ENCODE peak calls at places on chromosomes 3 and 15, in seven cellular contexts. S is AG04449; O is psoas muscle; Z is CD8-positive, alpha-beta T cell; I is left lung; J is body of pancreas; M is GM12865. P is an unnamed sample.
A peak's percentile ranks its signal among the peaks of the same experiment; 100 is the strongest.

GRCh38 chr3:189386739-189387138 is 215.0 kb downstream of the TPRG1 start:
- DNase-seq in J (no peak), M (no peak), O (no peak), S (no peak), I (no peak), Z (no peak), P (no peak)

GRCh38 chr3:42653560-42654330 is at the start of gene ZBTB47:
- DNase-seq in M (no peak), O (peak; percentile 86), I (peak; percentile 75), Z (no peak), J (peak; percentile 42), S (no peak), P (no peak)

GRCh38 chr3:99549918-99550603 is 88.3 kb upstream of the COL8A1 start:
- DNase-seq in S (no peak), O (no peak), J (no peak), M (no peak), Z (no peak), I (no peak), P (no peak)

GRCh38 chr3:77055841-77056341 is 16.0 kb downstream of the ROBO2 start:
- DNase-seq in I (no peak), Z (no peak), J (no peak), O (no peak), M (no peak), S (no peak), P (no peak)

GRCh38 chr15:63308947-63309346 is 31.5 kb downstream of the APH1B start:
- DNase-seq in M (no peak), O (no peak), J (no peak), S (no peak), Z (no peak), I (no peak), P (no peak)

GRCh38 chr3:82354181-82354696 is 592.8 kb upstream of the GBE1 start:
- DNase-seq in Z (no peak), S (no peak), M (peak; percentile 47), J (peak; percentile 41), O (no peak), I (no peak), P (peak; percentile 6)

GRCh38 chr15:91186892-91187644 is 87.0 kb downstream of the SV2B start:
- DNase-seq in O (no peak), S (no peak), I (no peak), J (peak; percentile 24), Z (no peak), M (peak; percentile 46), P (peak; percentile 20)

GRCh38 chr15:58666957-58667356 is 82.5 kb downstream of the ADAM10 start:
- DNase-seq in M (no peak), S (no peak), O (no peak), J (no peak), I (no peak), Z (no peak), P (peak; percentile 12)

GRCh38 chr15:54816406-54816805 is 380.3 kb downstream of the RSL24D1 start:
- DNase-seq in O (no peak), J (no peak), M (no peak), Z (no peak), I (no peak), S (no peak), P (no peak)

GRCh38 chr3:39180183-39180545 is 12.2 kb downstream of the XIRP1 start:
- DNase-seq in Z (no peak), I (no peak), M (no peak), J (no peak), O (no peak), S (no peak), P (no peak)

GRCh38 chr15:94119923-94120775 is 111.2 kb upstream of the MCTP2 start:
- DNase-seq in M (peak; percentile 81), Z (peak; percentile 24), I (peak; percentile 45), O (no peak), J (peak; percentile 78), S (peak; percentile 73), P (peak; percentile 86)

GRCh38 chr3:173825731-173826130 is 428.2 kb downstream of the NLGN1 start:
- DNase-seq in M (no peak), J (no peak), I (no peak), S (no peak), Z (no peak), O (no peak), P (no peak)

GRCh38 chr15:41858756-41859155 is 20.1 kb downstream of the PLA2G4B start:
- DNase-seq in S (no peak), O (no peak), Z (no peak), J (no peak), M (no peak), I (no peak), P (no peak)
- TF ChIP-seq CTCF in S (no peak), O (no peak), Z (no peak), J (no peak), M (no peak), I (no peak), P (no peak)

GRCh38 chr3:120615863-120616599 is 19.9 kb downstream of the NDUFB4 start:
- DNase-seq in Z (no peak), O (peak; percentile 63), M (no peak), I (peak; percentile 42), S (peak; percentile 24), J (no peak), P (no peak)

DNA sequence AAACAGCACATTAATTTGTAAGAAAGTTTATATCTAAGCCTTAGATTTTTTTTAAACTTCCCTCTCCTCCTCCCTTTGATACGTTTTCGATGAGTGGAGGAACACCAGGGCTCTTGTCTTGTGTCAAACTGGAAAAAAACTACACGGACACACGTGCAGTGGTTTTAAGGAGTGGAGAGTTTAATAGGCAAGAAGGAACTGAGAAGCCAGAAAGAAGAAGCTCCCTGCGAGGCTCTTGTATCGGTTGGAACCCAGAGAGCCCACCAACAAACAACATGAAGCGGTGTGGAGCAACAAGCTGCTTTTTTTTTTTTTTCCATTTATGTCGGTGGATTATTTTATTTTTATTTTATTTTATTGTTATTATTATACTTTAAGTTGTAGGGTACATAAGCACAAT is 18.6 kb downstream of the NDUFB4 start:
- DNase-seq in I (no peak), S (no peak), Z (no peak), O (no peak), J (no peak), M (no peak), P (no peak)
- H3K4me3 ChIP-seq in I (no peak overlapping the region), S (no peak overlapping the region), Z (no peak overlapping the region), O (no peak overlapping the region), J (no peak overlapping the region), M (no peak overlapping the region), P (no peak overlapping the region)

GRCh38 chr3:63333815-63334214 is 55.7 kb downstream of the SYNPR start:
- DNase-seq in J (no peak), S (no peak), M (no peak), Z (no peak), O (no peak), I (no peak), P (no peak)
- TF ChIP-seq CTCF in J (no peak), S (no peak), M (no peak), Z (no peak), O (no peak), I (no peak), P (no peak)

GRCh38 chr15:92655178-92655995 is at the start of gene FAM174B:
- DNase-seq in O (peak; percentile 71), S (no peak), Z (peak; percentile 20), J (peak; percentile 82), I (peak; percentile 47), M (peak; percentile 83), P (no peak)

GRCh38 chr15:92654662-92655061 is 913 bp downstream of the FAM174B start:
- DNase-seq in J (no peak), I (no peak), M (no peak), O (no peak), Z (no peak), S (no peak), P (no peak)

GRCh38 chr15:92657486-92657885 is 1.9 kb upstream of the FAM174B start:
- DNase-seq in O (no peak), S (no peak), M (no peak), I (no peak), Z (no peak), J (no peak), P (no peak)

GRCh38 chr15:92653836-92654524 is 1.6 kb downstream of the FAM174B start:
- DNase-seq in J (peak; percentile 92), O (no peak), S (no peak), I (no peak), Z (no peak), M (peak; percentile 44), P (no peak)

DNA sequence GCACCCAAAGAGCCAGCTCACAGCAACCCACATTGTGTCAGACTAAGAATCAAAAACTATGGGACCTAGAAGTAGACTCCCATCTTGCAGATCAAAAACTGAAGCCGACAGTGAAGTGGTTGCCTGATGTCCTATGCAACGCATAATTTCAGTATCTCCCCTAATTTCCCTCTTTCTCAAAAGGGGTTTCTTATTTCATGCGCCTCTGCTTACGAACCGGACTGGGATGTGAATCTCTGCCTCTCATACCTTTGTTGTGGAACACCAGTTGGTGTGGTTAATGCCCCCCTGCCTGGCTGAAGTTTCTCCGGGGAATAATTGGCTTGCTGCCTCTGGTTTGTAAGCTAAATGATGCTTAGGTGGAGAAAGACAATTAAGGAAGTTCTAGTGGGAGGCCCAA is 514 bp upstream of the FAM174B start:
- DNase-seq in J (no peak), M (no peak), I (no peak), S (no peak), O (no peak), Z (no peak), P (no peak)
- H3K4me3 ChIP-seq in J (no peak overlapping the region), M (peak overlapping the region; percentile 65), I (peak overlapping the region; percentile 47), S (no peak overlapping the region), O (peak overlapping the region; percentile 73), Z (no peak overlapping the region), P (peak overlapping the region; percentile 35)

GRCh38 chr15:66603301-66604179 is 37.7 kb upstream of the LCTL start:
- DNase-seq in M (peak; percentile 70), Z (peak; percentile 65), J (peak; percentile 74), O (peak; percentile 71), I (peak; percentile 67), S (no peak), P (peak; percentile 24)
- TF ChIP-seq CTCF in M (peak; percentile 92), Z (peak; percentile 79), J (peak; percentile 58), O (peak; percentile 53), I (peak; percentile 76), S (peak; percentile 80), P (peak; percentile 89)

GRCh38 chr3:29279276-29279675 is 1.6 kb upstream of the RBMS3 start:
- DNase-seq in M (no peak), J (no peak), Z (no peak), O (no peak), I (no peak), S (no peak), P (no peak)
- H3K4me3 ChIP-seq in M (no peak overlapping the region), J (no peak overlapping the region), Z (no peak overlapping the region), O (peak overlapping the region; percentile 76), I (peak overlapping the region; percentile 51), S (no peak overlapping the region), P (no peak overlapping the region)

DNA sequence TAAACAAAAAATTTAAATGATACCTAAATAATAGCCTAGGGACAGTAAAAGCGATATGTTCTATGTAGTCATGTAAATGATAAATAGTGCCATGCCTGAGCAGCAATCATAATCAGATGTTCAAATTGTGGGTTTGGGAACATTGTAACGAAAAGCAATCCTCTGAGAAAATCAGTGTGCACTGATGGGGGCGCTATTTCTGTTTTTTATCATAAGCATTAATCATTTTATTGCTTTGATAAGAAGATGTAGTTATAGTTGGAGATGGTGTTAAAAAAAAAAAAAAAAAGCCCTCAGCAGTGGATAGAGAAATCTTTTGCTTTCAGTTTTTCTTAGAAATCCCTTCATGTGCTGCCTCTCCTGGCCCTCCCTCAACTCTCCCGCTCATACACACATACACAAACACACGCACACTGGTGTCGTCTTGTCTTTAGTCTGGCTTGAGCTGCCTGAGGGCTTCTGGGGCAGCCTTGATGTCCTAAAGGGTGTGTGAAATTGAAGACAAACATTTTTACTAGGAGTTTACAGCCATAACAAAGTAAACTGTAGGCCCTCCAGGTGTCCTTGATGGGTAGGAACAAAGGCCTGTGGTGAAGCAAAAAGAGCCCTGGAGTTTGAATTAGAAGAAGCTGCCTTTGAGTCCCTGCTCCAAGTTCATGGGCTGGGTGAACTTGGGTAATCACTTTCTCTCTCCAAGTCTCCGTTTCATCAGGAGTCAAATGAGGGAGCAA is 428.1 kb downstream of the SOX2 start:
- DNase-seq in Z (no peak), M (no peak), J (no peak), S (no peak), O (no peak), I (no peak), P (no peak)
- TF ChIP-seq CTCF in Z (no peak), M (no peak), J (no peak), S (no peak), O (no peak), I (no peak), P (no peak)

P was measured in astrocyte of the cerebellum.